ENCODE peak calls at places on chromosomes 12 and 14, in ten cellular contexts. One of them, this sample, is unnamed.

GRCh38 chr12:30286345-30286926 is 409.2 kb downstream of the IPO8 start:
- DNase-seq in GM23248: peak
- DNase-seq in NCI-H187 treated with DMSO at 0.1 percent for 48 hours: no peak
- DNase-seq in keratinocyte: no peak
- DNase-seq in T follicular helper cell: no peak
- DNase-seq in 8988T: no peak
- DNase-seq in AG08396: no peak
- DNase-seq in activated CD4-positive, alpha-beta T cell treated with anti-CD3 and anti-CD28 coated beads, Interleukin-2, amount 10 ng/mL, durations not matched to agents 7 days and 5 days: no peak
- DNase-seq in HCT116: peak
- DNase-seq in GM13977: no peak
- DNase-seq in this sample: no peak

GRCh38 chr12:79933580-79934264 is 1.2 kb downstream of the PPP1R12A start:
- DNase-seq in T follicular helper cell: no peak
- DNase-seq in activated CD4-positive, alpha-beta T cell treated with anti-CD3 and anti-CD28 coated beads, Interleukin-2, amount 10 ng/mL, durations not matched to agents 7 days and 5 days: peak
- DNase-seq in keratinocyte: no peak
- DNase-seq in NCI-H187 treated with DMSO at 0.1 percent for 48 hours: no peak
- DNase-seq in HCT116: no peak
- DNase-seq in GM13977: no peak
- DNase-seq in GM23248: peak
- DNase-seq in AG08396: no peak
- DNase-seq in 8988T: no peak
- DNase-seq in this sample: peak

GRCh38 chr14:47039336-47039735 is 387.8 kb upstream of the RPL10L start:
- DNase-seq in activated CD4-positive, alpha-beta T cell treated with anti-CD3 and anti-CD28 coated beads, Interleukin-2, amount 10 ng/mL, durations not matched to agents 7 days and 5 days: no peak
- DNase-seq in AG08396: no peak
- DNase-seq in NCI-H187 treated with DMSO at 0.1 percent for 48 hours: no peak
- DNase-seq in 8988T: no peak
- DNase-seq in GM23248: no peak
- DNase-seq in T follicular helper cell: no peak
- DNase-seq in keratinocyte: no peak
- DNase-seq in HCT116: no peak
- DNase-seq in GM13977: no peak
- DNase-seq in this sample: no peak

GRCh38 chr14:31770271-31770670 is 209.1 kb downstream of the NUBPL start:
- DNase-seq in AG08396: no peak
- DNase-seq in NCI-H187 treated with DMSO at 0.1 percent for 48 hours: no peak
- DNase-seq in T follicular helper cell: no peak
- DNase-seq in 8988T: no peak
- DNase-seq in activated CD4-positive, alpha-beta T cell treated with anti-CD3 and anti-CD28 coated beads, Interleukin-2, amount 10 ng/mL, durations not matched to agents 7 days and 5 days: no peak
- DNase-seq in GM13977: no peak
- DNase-seq in keratinocyte: no peak
- DNase-seq in GM23248: peak
- DNase-seq in HCT116: no peak
- DNase-seq in this sample: no peak

GRCh38 chr12:38892090-38892786 is 13.2 kb downstream of the CPNE8 start:
- DNase-seq in activated CD4-positive, alpha-beta T cell treated with anti-CD3 and anti-CD28 coated beads, Interleukin-2, amount 10 ng/mL, durations not matched to agents 7 days and 5 days: no peak
- DNase-seq in keratinocyte: no peak
- DNase-seq in T follicular helper cell: no peak
- DNase-seq in 8988T: no peak
- DNase-seq in HCT116: no peak
- DNase-seq in AG08396: peak
- DNase-seq in GM23248: peak
- DNase-seq in GM13977: peak
- DNase-seq in NCI-H187 treated with DMSO at 0.1 percent for 48 hours: no peak
- DNase-seq in this sample: peak

GRCh38 chr14:71050227-71050823 is 143.1 kb downstream of the PCNX1 start:
- DNase-seq in GM23248: peak
- DNase-seq in activated CD4-positive, alpha-beta T cell treated with anti-CD3 and anti-CD28 coated beads, Interleukin-2, amount 10 ng/mL, durations not matched to agents 7 days and 5 days: no peak
- DNase-seq in T follicular helper cell: no peak
- DNase-seq in HCT116: no peak
- DNase-seq in keratinocyte: peak
- DNase-seq in AG08396: no peak
- DNase-seq in 8988T: no peak
- DNase-seq in NCI-H187 treated with DMSO at 0.1 percent for 48 hours: no peak
- DNase-seq in GM13977: peak
- DNase-seq in this sample: no peak

GRCh38 chr12:50059440-50060119 is 2.2 kb downstream of the ASIC1 start:
- DNase-seq in GM13977: no peak
- DNase-seq in HCT116: no peak
- DNase-seq in GM23248: no peak
- DNase-seq in keratinocyte: no peak
- DNase-seq in activated CD4-positive, alpha-beta T cell treated with anti-CD3 and anti-CD28 coated beads, Interleukin-2, amount 10 ng/mL, durations not matched to agents 7 days and 5 days: peak
- DNase-seq in AG08396: no peak
- DNase-seq in NCI-H187 treated with DMSO at 0.1 percent for 48 hours: no peak
- DNase-seq in T follicular helper cell: no peak
- DNase-seq in 8988T: no peak
- DNase-seq in this sample: no peak

GRCh38 chr12:51186465-51186864 is 13.5 kb upstream of the TFCP2 start:
- DNase-seq in GM13977: no peak
- DNase-seq in T follicular helper cell: no peak
- DNase-seq in GM23248: no peak
- DNase-seq in NCI-H187 treated with DMSO at 0.1 percent for 48 hours: no peak
- DNase-seq in 8988T: no peak
- DNase-seq in AG08396: no peak
- DNase-seq in HCT116: no peak
- DNase-seq in keratinocyte: no peak
- DNase-seq in activated CD4-positive, alpha-beta T cell treated with anti-CD3 and anti-CD28 coated beads, Interleukin-2, amount 10 ng/mL, durations not matched to agents 7 days and 5 days: no peak
- DNase-seq in this sample: no peak

GRCh38 chr12:113860059-113860820 is 105.9 kb downstream of the RBM19 start:
- DNase-seq in GM13977: no peak
- DNase-seq in 8988T: no peak
- DNase-seq in AG08396: no peak
- DNase-seq in keratinocyte: no peak
- DNase-seq in T follicular helper cell: no peak
- DNase-seq in GM23248: no peak
- DNase-seq in NCI-H187 treated with DMSO at 0.1 percent for 48 hours: peak
- DNase-seq in activated CD4-positive, alpha-beta T cell treated with anti-CD3 and anti-CD28 coated beads, Interleukin-2, amount 10 ng/mL, durations not matched to agents 7 days and 5 days: no peak
- DNase-seq in HCT116: no peak
- DNase-seq in this sample: no peak

GRCh38 chr14:20626274-20626673 is 15.2 kb downstream of the OR6S1 start:
- DNase-seq in AG08396: no peak
- DNase-seq in keratinocyte: no peak
- DNase-seq in GM23248: peak
- DNase-seq in NCI-H187 treated with DMSO at 0.1 percent for 48 hours: no peak
- DNase-seq in HCT116: no peak
- DNase-seq in activated CD4-positive, alpha-beta T cell treated with anti-CD3 and anti-CD28 coated beads, Interleukin-2, amount 10 ng/mL, durations not matched to agents 7 days and 5 days: no peak
- DNase-seq in GM13977: no peak
- DNase-seq in T follicular helper cell: no peak
- DNase-seq in 8988T: no peak
- DNase-seq in this sample: no peak

GRCh38 chr12:120684523-120684932 is 2.4 kb upstream of the MLEC start:
- DNase-seq in AG08396: no peak
- DNase-seq in T follicular helper cell: no peak
- DNase-seq in NCI-H187 treated with DMSO at 0.1 percent for 48 hours: no peak
- DNase-seq in activated CD4-positive, alpha-beta T cell treated with anti-CD3 and anti-CD28 coated beads, Interleukin-2, amount 10 ng/mL, durations not matched to agents 7 days and 5 days: no peak
- DNase-seq in 8988T: no peak
- DNase-seq in GM13977: no peak
- DNase-seq in HCT116: no peak
- DNase-seq in GM23248: peak
- DNase-seq in keratinocyte: peak
- DNase-seq in this sample: no peak

GRCh38 chr12:45726594-45727300 is 2.8 kb upstream of the ARID2 start:
- DNase-seq in NCI-H187 treated with DMSO at 0.1 percent for 48 hours: no peak
- DNase-seq in GM13977: no peak
- DNase-seq in T follicular helper cell: peak
- DNase-seq in AG08396: peak
- DNase-seq in GM23248: peak
- DNase-seq in 8988T: peak
- DNase-seq in activated CD4-positive, alpha-beta T cell treated with anti-CD3 and anti-CD28 coated beads, Interleukin-2, amount 10 ng/mL, durations not matched to agents 7 days and 5 days: peak
- DNase-seq in HCT116: no peak
- DNase-seq in keratinocyte: no peak
- DNase-seq in this sample: peak

GRCh38 chr14:72315720-72316119 is 383.5 kb downstream of the RGS6 start:
- DNase-seq in activated CD4-positive, alpha-beta T cell treated with anti-CD3 and anti-CD28 coated beads, Interleukin-2, amount 10 ng/mL, durations not matched to agents 7 days and 5 days: no peak
- DNase-seq in GM13977: no peak
- DNase-seq in keratinocyte: no peak
- DNase-seq in GM23248: no peak
- DNase-seq in HCT116: no peak
- DNase-seq in T follicular helper cell: no peak
- DNase-seq in AG08396: no peak
- DNase-seq in NCI-H187 treated with DMSO at 0.1 percent for 48 hours: no peak
- DNase-seq in 8988T: no peak
- DNase-seq in this sample: no peak

GRCh38 chr12:2149091-2149490 is 96.3 kb downstream of the CACNA1C start:
- DNase-seq in AG08396: no peak
- DNase-seq in keratinocyte: no peak
- DNase-seq in GM23248: peak
- DNase-seq in HCT116: no peak
- DNase-seq in NCI-H187 treated with DMSO at 0.1 percent for 48 hours: no peak
- DNase-seq in GM13977: no peak
- DNase-seq in T follicular helper cell: no peak
- DNase-seq in 8988T: no peak
- DNase-seq in activated CD4-positive, alpha-beta T cell treated with anti-CD3 and anti-CD28 coated beads, Interleukin-2, amount 10 ng/mL, durations not matched to agents 7 days and 5 days: no peak
- DNase-seq in this sample: no peak

GRCh38 chr12:12613334-12613733 is 1.7 kb downstream of the CREBL2 start:
- DNase-seq in keratinocyte: no peak
- DNase-seq in NCI-H187 treated with DMSO at 0.1 percent for 48 hours: no peak
- DNase-seq in 8988T: no peak
- DNase-seq in T follicular helper cell: no peak
- DNase-seq in HCT116: no peak
- DNase-seq in AG08396: no peak
- DNase-seq in activated CD4-positive, alpha-beta T cell treated with anti-CD3 and anti-CD28 coated beads, Interleukin-2, amount 10 ng/mL, durations not matched to agents 7 days and 5 days: no peak
- DNase-seq in GM23248: peak
- DNase-seq in GM13977: no peak
- DNase-seq in this sample: no peak

GRCh38 chr12:40946612-40947194 is 241.4 kb upstream of the PDZRN4 start:
- DNase-seq in T follicular helper cell: no peak
- DNase-seq in GM13977: peak
- DNase-seq in GM23248: peak
- DNase-seq in keratinocyte: no peak
- DNase-seq in activated CD4-positive, alpha-beta T cell treated with anti-CD3 and anti-CD28 coated beads, Interleukin-2, amount 10 ng/mL, durations not matched to agents 7 days and 5 days: no peak
- DNase-seq in AG08396: peak
- DNase-seq in HCT116: peak
- DNase-seq in 8988T: no peak
- DNase-seq in NCI-H187 treated with DMSO at 0.1 percent for 48 hours: no peak
- DNase-seq in this sample: peak

GRCh38 chr14:100783630-100784321 is 42.1 kb upstream of the MEG3 start:
- DNase-seq in T follicular helper cell: no peak
- DNase-seq in keratinocyte: no peak
- DNase-seq in HCT116: no peak
- DNase-seq in activated CD4-positive, alpha-beta T cell treated with anti-CD3 and anti-CD28 coated beads, Interleukin-2, amount 10 ng/mL, durations not matched to agents 7 days and 5 days: no peak
- DNase-seq in GM13977: no peak
- DNase-seq in NCI-H187 treated with DMSO at 0.1 percent for 48 hours: peak
- DNase-seq in AG08396: no peak
- DNase-seq in 8988T: no peak
- DNase-seq in GM23248: no peak
- DNase-seq in this sample: no peak

GRCh38 chr14:86481105-86481504 is 951.2 kb downstream of the FLRT2 start:
- DNase-seq in keratinocyte: no peak
- DNase-seq in HCT116: no peak
- DNase-seq in NCI-H187 treated with DMSO at 0.1 percent for 48 hours: no peak
- DNase-seq in activated CD4-positive, alpha-beta T cell treated with anti-CD3 and anti-CD28 coated beads, Interleukin-2, amount 10 ng/mL, durations not matched to agents 7 days and 5 days: no peak
- DNase-seq in GM13977: no peak
- DNase-seq in T follicular helper cell: no peak
- DNase-seq in 8988T: no peak
- DNase-seq in AG08396: peak
- DNase-seq in GM23248: no peak
- DNase-seq in this sample: no peak

GRCh38 chr14:95850429-95850828 is 26.2 kb upstream of the TUNAR start:
- DNase-seq in activated CD4-positive, alpha-beta T cell treated with anti-CD3 and anti-CD28 coated beads, Interleukin-2, amount 10 ng/mL, durations not matched to agents 7 days and 5 days: no peak
- DNase-seq in HCT116: no peak
- DNase-seq in keratinocyte: no peak
- DNase-seq in 8988T: no peak
- DNase-seq in NCI-H187 treated with DMSO at 0.1 percent for 48 hours: no peak
- DNase-seq in T follicular helper cell: no peak
- DNase-seq in AG08396: no peak
- DNase-seq in GM13977: no peak
- DNase-seq in GM23248: no peak
- DNase-seq in this sample: no peak

GRCh38 chr12:106769546-106769945 is 4.9 kb upstream of the RIC8B start:
- DNase-seq in activated CD4-positive, alpha-beta T cell treated with anti-CD3 and anti-CD28 coated beads, Interleukin-2, amount 10 ng/mL, durations not matched to agents 7 days and 5 days: no peak
- DNase-seq in keratinocyte: no peak
- DNase-seq in GM13977: no peak
- DNase-seq in T follicular helper cell: no peak
- DNase-seq in 8988T: no peak
- DNase-seq in GM23248: peak
- DNase-seq in NCI-H187 treated with DMSO at 0.1 percent for 48 hours: no peak
- DNase-seq in AG08396: no peak
- DNase-seq in HCT116: no peak
- DNase-seq in this sample: no peak

GRCh38 chr14:103740991-103741689 is 25.5 kb downstream of the ZFYVE21 start:
- DNase-seq in GM13977: no peak
- DNase-seq in T follicular helper cell: no peak
- DNase-seq in NCI-H187 treated with DMSO at 0.1 percent for 48 hours: no peak
- DNase-seq in keratinocyte: no peak
- DNase-seq in activated CD4-positive, alpha-beta T cell treated with anti-CD3 and anti-CD28 coated beads, Interleukin-2, amount 10 ng/mL, durations not matched to agents 7 days and 5 days: no peak
- DNase-seq in 8988T: no peak
- DNase-seq in HCT116: no peak
- DNase-seq in GM23248: no peak
- DNase-seq in AG08396: no peak
- DNase-seq in this sample: no peak

GRCh38 chr12:56337753-56338221 is 897 bp upstream of the IL23A start:
- DNase-seq in 8988T: no peak
- DNase-seq in keratinocyte: no peak
- DNase-seq in T follicular helper cell: no peak
- DNase-seq in AG08396: no peak
- DNase-seq in NCI-H187 treated with DMSO at 0.1 percent for 48 hours: no peak
- DNase-seq in GM23248: peak
- DNase-seq in HCT116: no peak
- DNase-seq in GM13977: no peak
- DNase-seq in activated CD4-positive, alpha-beta T cell treated with anti-CD3 and anti-CD28 coated beads, Interleukin-2, amount 10 ng/mL, durations not matched to agents 7 days and 5 days: no peak
- DNase-seq in this sample: no peak

GRCh38 chr12:105698047-105698446 is 367.6 kb downstream of the C12orf75 start:
- DNase-seq in HCT116: no peak
- DNase-seq in T follicular helper cell: no peak
- DNase-seq in GM23248: peak
- DNase-seq in GM13977: no peak
- DNase-seq in NCI-H187 treated with DMSO at 0.1 percent for 48 hours: no peak
- DNase-seq in keratinocyte: no peak
- DNase-seq in AG08396: no peak
- DNase-seq in activated CD4-positive, alpha-beta T cell treated with anti-CD3 and anti-CD28 coated beads, Interleukin-2, amount 10 ng/mL, durations not matched to agents 7 days and 5 days: no peak
- DNase-seq in 8988T: no peak
- DNase-seq in this sample: no peak

GRCh38 chr12:65996146-65996545 is 134.4 kb downstream of the LLPH start:
- DNase-seq in activated CD4-positive, alpha-beta T cell treated with anti-CD3 and anti-CD28 coated beads, Interleukin-2, amount 10 ng/mL, durations not matched to agents 7 days and 5 days: no peak
- DNase-seq in GM23248: no peak
- DNase-seq in NCI-H187 treated with DMSO at 0.1 percent for 48 hours: no peak
- DNase-seq in T follicular helper cell: no peak
- DNase-seq in keratinocyte: no peak
- DNase-seq in GM13977: no peak
- DNase-seq in 8988T: no peak
- DNase-seq in AG08396: no peak
- DNase-seq in HCT116: no peak
- DNase-seq in this sample: no peak

GRCh38 chr14:37826869-37827268 is 231.4 kb downstream of the TTC6 start:
- DNase-seq in GM23248: no peak
- DNase-seq in NCI-H187 treated with DMSO at 0.1 percent for 48 hours: no peak
- DNase-seq in T follicular helper cell: no peak
- DNase-seq in GM13977: no peak
- DNase-seq in 8988T: no peak
- DNase-seq in HCT116: no peak
- DNase-seq in keratinocyte: no peak
- DNase-seq in activated CD4-positive, alpha-beta T cell treated with anti-CD3 and anti-CD28 coated beads, Interleukin-2, amount 10 ng/mL, durations not matched to agents 7 days and 5 days: no peak
- DNase-seq in AG08396: no peak
- DNase-seq in this sample: no peak

GRCh38 chr12:109827566-109828550 is 5.3 kb downstream of the TRPV4 start:
- DNase-seq in GM13977: no peak
- DNase-seq in AG08396: no peak
- DNase-seq in NCI-H187 treated with DMSO at 0.1 percent for 48 hours: no peak
- DNase-seq in keratinocyte: no peak
- DNase-seq in 8988T: no peak
- DNase-seq in HCT116: no peak
- DNase-seq in T follicular helper cell: no peak
- DNase-seq in activated CD4-positive, alpha-beta T cell treated with anti-CD3 and anti-CD28 coated beads, Interleukin-2, amount 10 ng/mL, durations not matched to agents 7 days and 5 days: no peak
- DNase-seq in GM23248: no peak
- DNase-seq in this sample: no peak

GRCh38 chr14:105067140-105067968 is 2.1 kb upstream of the GPR132 start:
- DNase-seq in AG08396: peak
- DNase-seq in GM23248: peak
- DNase-seq in activated CD4-positive, alpha-beta T cell treated with anti-CD3 and anti-CD28 coated beads, Interleukin-2, amount 10 ng/mL, durations not matched to agents 7 days and 5 days: peak
- DNase-seq in keratinocyte: no peak
- DNase-seq in GM13977: no peak
- DNase-seq in T follicular helper cell: peak
- DNase-seq in NCI-H187 treated with DMSO at 0.1 percent for 48 hours: no peak
- DNase-seq in 8988T: no peak
- DNase-seq in HCT116: no peak
- DNase-seq in this sample: peak

GRCh38 chr14:64208981-64209380 is 85.2 kb downstream of the ESR2 start:
- DNase-seq in activated CD4-positive, alpha-beta T cell treated with anti-CD3 and anti-CD28 coated beads, Interleukin-2, amount 10 ng/mL, durations not matched to agents 7 days and 5 days: no peak
- DNase-seq in GM23248: no peak
- DNase-seq in AG08396: no peak
- DNase-seq in T follicular helper cell: no peak
- DNase-seq in keratinocyte: no peak
- DNase-seq in HCT116: no peak
- DNase-seq in 8988T: no peak
- DNase-seq in NCI-H187 treated with DMSO at 0.1 percent for 48 hours: no peak
- DNase-seq in GM13977: no peak
- DNase-seq in this sample: no peak

This sample was measured in AG20443.